ENCODE peak calls at places on chromosomes 4 and X, in ten cellular contexts. X is putamen; K is activated T-cell treated with anti-CD3 and anti-CD28 coated beads, Interleukin-2, amount 50 U/mL, for 24 hours; W is DMS 273 treated with DMSO at 0.1 percent for 48 hours; D is T-helper 1 cell; H is nucleus accumbens; Y is HCT116; O is GM19239; B is activated T-helper 2 cell treated with anti-CD3 and anti-CD28 coated beads, Interferon-gamma antibody, Interleukin-2, Interleukin-4, amounts not matched to agents 10 μg/mL and 5 μg/mL and 100 μg/mL, durations not matched to agents 14 hours and 24 hours and 36 hours; I is activated naive CD4-positive, alpha-beta T cell treated with Interleukin-2 at 50 U/mL for 16 hours. R is an unnamed sample.

GRCh38 chrX:53356186-53356585 is 66.3 kb downstream of the SMC1A start:
- DNase-seq in X (no peak), K (peak), W (no peak), D (no peak), H (no peak), Y (no peak), O (no peak), B (no peak), I (no peak), R (no peak)

GRCh38 chr4:121072080-121072835 is at the start of gene NDNF:
- DNase-seq in X (no peak), K (peak), W (no peak), D (peak), H (no peak), Y (no peak), O (no peak), B (peak), I (peak), R (no peak)

GRCh38 chr4:168631241-168632151 is 134.6 kb downstream of the PALLD start:
- DNase-seq in X (no peak), K (peak), W (peak), D (no peak), H (peak), Y (no peak), O (no peak), B (no peak), I (no peak), R (no peak)

GRCh38 chr4:6892909-6893202 is 16.8 kb upstream of the TBC1D14 start:
- DNase-seq in X (no peak), K (no peak), W (no peak), D (no peak), H (no peak), Y (no peak), O (no peak), B (no peak), I (no peak), R (no peak)

GRCh38 chrX:108735087-108735679 is 1.2 kb downstream of the IRS4 start:
- DNase-seq in X (no peak), K (no peak), W (no peak), D (no peak), H (no peak), Y (no peak), O (no peak), B (no peak), I (no peak), R (no peak)

GRCh38 chr4:20253799-20254409 is 2.2 kb downstream of the SLIT2 start:
- DNase-seq in X (peak), K (no peak), W (no peak), D (no peak), H (no peak), Y (no peak), O (no peak), B (no peak), I (no peak), R (no peak)

GRCh38 chr4:175998782-175999181 is 66.9 kb upstream of the WDR17 start:
- DNase-seq in X (no peak), K (no peak), W (no peak), D (no peak), H (no peak), Y (peak), O (no peak), B (no peak), I (no peak), R (no peak)

GRCh38 chrX:114581528-114582263 is 2.2 kb upstream of the HTR2C start:
- DNase-seq in X (no peak), K (no peak), W (no peak), D (no peak), H (no peak), Y (no peak), O (no peak), B (no peak), I (no peak), R (no peak)

GRCh38 chr4:132592850-132593249 is 556.2 kb upstream of the PCDH10 start:
- DNase-seq in X (no peak), K (no peak), W (no peak), D (no peak), H (no peak), Y (no peak), O (no peak), B (no peak), I (no peak), R (no peak)

GRCh38 chr4:118857760-118858159 is 21.8 kb upstream of the SEC24D start:
- DNase-seq in X (no peak), K (no peak), W (no peak), D (no peak), H (no peak), Y (no peak), O (no peak), B (no peak), I (no peak), R (no peak)

GRCh38 chrX:115632455-115632854 is 71.5 kb downstream of the PLS3 start:
- DNase-seq in X (no peak), K (no peak), W (no peak), D (no peak), H (no peak), Y (no peak), O (no peak), B (no peak), I (no peak), R (no peak)

GRCh38 chr4:74357965-74358364 is 7.0 kb upstream of the EREG start:
- DNase-seq in X (no peak), K (no peak), W (no peak), D (no peak), H (no peak), Y (no peak), O (no peak), B (no peak), I (no peak), R (no peak)

GRCh38 chr4:88457307-88458090 is 580 bp downstream of the HERC5 start:
- DNase-seq in X (peak), K (no peak), W (no peak), D (peak), H (no peak), Y (peak), O (peak), B (no peak), I (no peak), R (no peak)

GRCh38 chrX:38879631-38880220 is 78.5 kb downstream of the MID1IP1 start:
- DNase-seq in X (no peak), K (no peak), W (no peak), D (no peak), H (no peak), Y (no peak), O (no peak), B (peak), I (no peak), R (no peak)

GRCh38 chr4:155491336-155492131 is 114.8 kb upstream of the MAP9 start:
- DNase-seq in X (no peak), K (no peak), W (no peak), D (no peak), H (no peak), Y (no peak), O (peak), B (no peak), I (no peak), R (peak)